ENCODE peak calls at places on chromosome 12, in four cellular contexts. B is AG09309, N is fibroblast of lung, R is astrocyte of the spinal cord. U is an unnamed sample.

GRCh38 chr12:71999795-72000194 is 61.1 kb downstream of the TPH2 start:
- DNase-seq in B (no peak), N (peak; percentile 40), R (no peak), U (no peak)

GRCh38 chr12:112303004-112303403 is 79.2 kb downstream of the HECTD4 start:
- DNase-seq in B (peak; percentile 23), N (peak; percentile 86), R (peak; percentile 85), U (peak; percentile 87)

GRCh38 chr12:48105321-48105866 is 485 bp downstream of the SENP1 start:
- DNase-seq in B (no peak), N (no peak), R (no peak), U (peak; percentile 38)

GRCh38 chr12:40993158-40993557 is 195.0 kb upstream of the PDZRN4 start:
- DNase-seq in B (no peak), N (no peak), R (no peak), U (no peak)

GRCh38 chr12:108449478-108449877 is 65.6 kb upstream of the FICD start:
- DNase-seq in B (no peak), N (no peak), R (no peak), U (no peak)

GRCh38 chr12:48542300-48542928 is 17.0 kb downstream of the OR8S1 start:
- DNase-seq in B (no peak), N (peak; percentile 11), R (no peak), U (peak; percentile 38)

GRCh38 chr12:7130791-7131501 is 775 bp downstream of the CLSTN3 start:
- DNase-seq in B (no peak), N (peak; percentile 59), R (peak; percentile 26), U (peak; percentile 63)

GRCh38 chr12:122865268-122866231 is 30.3 kb downstream of the HIP1R start:
- DNase-seq in B (no peak), N (no peak), R (no peak), U (no peak)

GRCh38 chr12:13573698-13574321 is 377.3 kb downstream of the EMP1 start:
- DNase-seq in B (peak; percentile 38), N (peak; percentile 57), R (peak; percentile 9), U (peak; percentile 51)

GRCh38 chr12:117127933-117128823 is 29.0 kb upstream of the TESC start:
- DNase-seq in B (no peak), N (no peak), R (no peak), U (no peak)
- H3K4me3 ChIP-seq in B (no peak overlapping the region), N (no peak overlapping the region), R (no peak overlapping the region), U (no peak overlapping the region)

DNA sequence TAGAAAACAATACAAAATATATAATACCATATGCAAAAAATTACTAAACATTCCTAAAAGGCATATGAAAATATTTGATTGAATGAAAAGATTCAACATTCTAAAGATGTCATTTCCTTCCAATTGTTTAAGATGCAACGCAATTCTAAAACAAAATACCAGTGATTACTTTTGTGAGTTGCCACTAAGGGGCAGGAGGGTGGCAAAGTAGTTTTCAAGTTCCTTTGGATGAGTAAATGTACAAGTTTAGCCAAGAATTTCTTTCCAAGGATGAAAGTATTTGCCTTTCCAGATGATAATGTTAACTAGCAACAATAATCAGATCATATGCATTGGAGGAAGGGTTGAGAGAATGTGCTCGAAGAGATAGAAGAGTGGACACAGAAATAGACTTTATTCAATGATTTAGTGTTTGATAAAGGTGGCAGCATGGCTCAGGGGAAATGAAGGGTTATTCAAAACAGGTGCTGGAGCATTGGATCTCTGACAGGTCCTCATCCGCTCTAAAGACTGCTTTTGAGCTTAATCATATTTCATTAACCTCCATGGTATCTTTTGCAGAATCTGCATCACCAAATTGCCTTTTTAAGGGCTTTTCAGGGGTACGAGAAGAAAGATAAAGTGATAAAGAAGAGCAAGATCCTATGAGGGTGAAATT is 678.5 kb upstream of the TBX3 start:
- DNase-seq in B (no peak), N (peak; percentile 23), R (no peak), U (no peak)
- TF ChIP-seq CTCF in B (peak; percentile 33), N (peak; percentile 7), R (no peak), U (no peak)

DNA sequence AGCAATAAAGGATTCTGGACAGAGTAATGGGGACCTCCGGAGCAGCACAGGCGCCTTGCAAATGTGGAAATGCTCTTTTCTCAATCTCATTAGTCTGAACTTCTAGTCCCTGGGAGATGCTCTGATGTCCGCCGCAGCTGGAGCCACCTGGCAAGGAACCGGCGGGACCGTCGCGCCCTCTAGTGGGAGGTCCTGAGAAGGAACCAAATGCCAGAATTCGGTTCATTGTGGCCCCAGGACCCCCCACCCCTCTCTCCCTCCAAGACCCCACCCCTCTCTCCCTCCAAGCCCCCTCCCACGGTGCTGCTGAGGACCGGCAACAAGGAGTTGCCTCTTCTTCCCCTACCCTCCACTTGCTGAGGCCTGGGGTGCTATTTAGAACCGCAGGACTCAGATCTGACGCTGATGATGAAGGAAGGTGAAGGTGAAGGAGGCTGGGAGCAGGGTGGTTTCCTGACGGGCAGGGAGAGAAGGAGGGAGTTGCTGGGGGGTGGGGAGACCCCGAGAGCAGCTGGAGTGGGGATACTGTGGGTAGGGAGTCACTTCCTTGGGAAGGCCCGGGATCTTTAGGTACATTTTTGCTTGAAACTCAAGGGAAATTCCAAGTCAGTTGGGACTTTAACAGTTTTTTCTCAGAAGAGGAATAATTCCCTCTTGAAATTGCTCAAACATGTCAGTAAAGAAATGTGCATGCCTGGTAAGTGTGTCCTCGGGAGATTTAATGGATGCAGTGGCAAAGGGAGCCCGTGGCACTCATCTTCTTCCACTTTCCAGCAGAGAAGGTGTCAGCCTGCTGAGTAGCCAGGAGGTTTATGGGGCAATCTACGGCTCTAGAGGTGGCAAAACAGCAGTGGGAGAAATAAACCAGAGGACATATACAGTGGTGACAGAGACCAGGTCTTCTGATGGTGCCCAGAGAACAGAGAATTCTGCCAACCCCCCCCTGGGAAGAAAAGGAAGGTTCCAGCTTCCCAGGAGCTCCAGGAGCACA is 42.6 kb downstream of the SMIM41 start:
- DNase-seq in B (no peak), N (peak; percentile 26), R (peak; percentile 42), U (peak; percentile 67)
- H3K4me3 ChIP-seq in B (no peak overlapping the region), N (no peak overlapping the region), R (no peak overlapping the region), U (no peak overlapping the region)

DNA sequence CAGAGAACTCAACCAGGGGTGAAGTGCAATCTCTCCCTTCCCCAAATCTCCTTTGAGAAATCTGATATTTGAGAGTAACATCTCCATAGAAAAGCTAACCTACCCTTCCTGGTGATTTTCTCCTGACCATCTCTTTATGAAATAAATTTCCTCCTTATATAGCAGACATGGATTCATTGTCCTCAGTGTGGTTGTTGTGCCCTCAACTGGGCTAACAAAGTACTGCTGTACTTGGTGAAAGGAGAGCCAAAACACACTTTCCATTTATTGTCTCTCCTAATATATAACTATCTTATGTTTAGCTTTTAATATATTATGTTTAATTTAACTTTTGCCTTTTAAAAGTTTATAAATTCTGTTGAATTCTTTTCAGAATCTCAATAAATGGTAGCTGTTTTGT is 65.1 kb upstream of the SLCO1B1 start:
- DNase-seq in B (no peak), N (no peak), R (peak; percentile 33), U (peak; percentile 61)
- TF ChIP-seq CTCF in B (peak; percentile 23), N (no peak), R (peak; percentile 57), U (peak; percentile 64)

GRCh38 chr12:102652645-102653313 is 172.4 kb upstream of the IGF1 start:
- DNase-seq in B (no peak), N (no peak), R (no peak), U (no peak)
- H3K4me3 ChIP-seq in B (no peak overlapping the region), N (no peak overlapping the region), R (no peak overlapping the region), U (no peak overlapping the region)